ENCODE peak calls at places on chromosomes 13 and 19, in four cellular contexts. N is GM12865, I is IMR-90, X is AG09319. F is an unnamed sample.

GRCh38 chr13:20981370-20982095 is 79.0 kb upstream of the XPO4 start:
- DNase-seq in N (no peak), I (no peak), X (no peak), F (no peak)

GRCh38 chr13:92590503-92590908 is 636.1 kb upstream of the GPC6 start:
- DNase-seq in N (no peak), I (peak), X (no peak), F (no peak)

GRCh38 chr13:106117035-106117434 is 418.4 kb downstream of the EFNB2 start:
- DNase-seq in N (no peak), I (peak), X (peak), F (no peak)

GRCh38 chr13:98839826-98840769 is 87.6 kb upstream of the SLC15A1 start:
- DNase-seq in N (peak), I (peak), X (no peak), F (peak)

GRCh38 chr13:46561691-46562090 is 8.7 kb downstream of the LRCH1 start:
- DNase-seq in N (no peak), I (peak), X (no peak), F (no peak)

GRCh38 chr19:4896372-4896771 is 6.3 kb downstream of the ARRDC5 start:
- DNase-seq in N (no peak), I (peak), X (no peak), F (no peak)

GRCh38 chr19:7063764-7064418 is 5.4 kb upstream of the MBD3L3 start:
- DNase-seq in N (no peak), I (no peak), X (no peak), F (no peak)

GRCh38 chr13:105937451-105937850 is 598.0 kb downstream of the EFNB2 start:
- DNase-seq in N (no peak), I (peak), X (no peak), F (no peak)

GRCh38 chr13:107005577-107005976 is 437.6 kb upstream of the ARGLU1 start:
- DNase-seq in N (peak), I (no peak), X (no peak), F (no peak)

GRCh38 chr19:7742991-7743390 is 4.3 kb downstream of the CD209 start:
- DNase-seq in N (no peak), I (no peak), X (no peak), F (no peak)

GRCh38 chr13:112839347-112840105 is 129.5 kb upstream of the MCF2L start:
- DNase-seq in N (no peak), I (peak), X (peak), F (no peak)
- TF ChIP-seq CTCF in N (no peak), I (no peak), X (no peak), F (no peak)

DNA sequence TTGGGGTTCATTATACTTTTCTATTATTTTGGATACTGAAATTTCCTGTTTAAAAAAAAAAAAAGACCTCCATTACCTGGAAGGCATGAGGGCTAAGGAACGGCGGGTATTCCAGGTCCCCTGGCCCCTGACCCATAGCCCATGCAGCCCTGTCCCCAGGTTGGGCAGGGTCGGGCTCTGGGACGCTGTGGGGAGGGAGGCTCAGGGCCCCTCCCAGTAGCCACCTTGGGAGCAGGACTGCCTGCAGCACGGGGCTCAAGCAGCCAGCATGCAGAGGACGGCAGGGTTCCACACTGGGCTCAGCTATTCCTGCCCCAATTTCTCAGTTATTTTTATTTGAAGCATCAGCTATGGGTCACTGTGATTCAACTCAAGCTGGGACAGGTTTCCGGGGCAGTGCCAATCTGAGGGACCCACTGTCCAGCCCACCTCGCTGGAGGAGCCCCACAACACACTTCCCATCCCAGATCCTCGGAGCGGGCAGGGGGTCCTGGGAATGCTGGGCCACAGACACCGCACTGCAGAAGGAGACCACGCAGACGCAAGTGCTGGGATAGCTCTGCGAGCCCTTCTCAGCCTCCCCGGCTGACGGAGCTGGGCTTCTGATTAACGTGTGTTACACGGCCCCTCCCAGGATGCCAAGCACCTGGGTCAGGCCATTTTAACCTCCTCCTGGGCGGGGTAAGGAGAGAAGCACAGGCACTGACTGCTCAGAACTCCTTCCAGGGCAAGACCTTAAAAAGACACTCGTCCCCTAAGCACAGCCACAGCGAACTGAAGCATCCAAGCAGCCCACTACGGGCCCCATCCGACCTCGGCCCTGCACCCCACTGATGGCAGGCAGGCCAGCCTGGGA is 60.1 kb downstream of the PEPD start:
- DNase-seq in N (no peak), I (no peak), X (no peak), F (no peak)
- TF ChIP-seq CTCF in N (no peak), I (no peak), X (no peak), F (no peak)

GRCh38 chr19:30340724-30341595 is 31.2 kb upstream of the ZNF536 start:
- DNase-seq in N (no peak), I (no peak), X (no peak), F (no peak)

GRCh38 chr19:30345686-30346085 is 26.5 kb upstream of the ZNF536 start:
- DNase-seq in N (no peak), I (no peak), X (no peak), F (no peak)

GRCh38 chr19:30341646-30342201 is 30.5 kb upstream of the ZNF536 start:
- DNase-seq in N (no peak), I (no peak), X (no peak), F (no peak)

GRCh38 chr19:30342901-30343300 is 29.3 kb upstream of the ZNF536 start:
- DNase-seq in N (no peak), I (no peak), X (no peak), F (no peak)

GRCh38 chr19:30344446-30345425 is 27.4 kb upstream of the ZNF536 start:
- DNase-seq in N (no peak), I (no peak), X (no peak), F (no peak)
- TF ChIP-seq CTCF in N (no peak), I (no peak), X (no peak), F (no peak)

GRCh38 chr19:50794074-50794777 is 4.0 kb downstream of the ACP4 start:
- DNase-seq in N (peak), I (no peak), X (no peak), F (peak)
- TF ChIP-seq CTCF in N (peak), I (peak), X (no peak), F (peak)

DNA sequence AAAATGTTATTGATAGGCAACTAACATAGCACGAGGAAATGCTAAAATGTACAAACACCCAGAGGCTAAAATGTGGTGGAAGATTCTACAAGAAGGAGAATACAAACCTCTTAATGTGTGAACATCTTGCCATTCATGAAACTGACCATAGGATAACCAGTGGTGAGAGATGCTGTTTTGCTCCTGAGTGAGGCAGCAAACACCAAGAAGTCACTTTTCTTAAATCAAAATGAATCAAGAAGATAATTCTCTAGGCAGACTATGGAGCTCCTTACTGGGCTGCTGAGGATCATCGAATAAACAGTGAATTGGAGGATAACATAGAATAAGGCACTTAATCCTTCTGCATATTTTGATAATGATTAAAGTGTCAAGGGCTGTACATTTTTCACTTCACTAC is 375.4 kb upstream of the SLITRK6 start:
- DNase-seq in N (no peak), I (no peak), X (no peak), F (no peak)
- TF ChIP-seq CTCF in N (no peak), I (no peak), X (no peak), F (no peak)

GRCh38 chr13:97751477-97751876 is 202.0 kb upstream of the IPO5 start:
- DNase-seq in N (no peak), I (no peak), X (no peak), F (no peak)
- TF ChIP-seq CTCF in N (no peak), I (no peak), X (no peak), F (no peak)

GRCh38 chr13:36819064-36819810 is at the start of gene RFXAP:
- DNase-seq in N (peak), I (peak), X (peak), F (peak)
- TF ChIP-seq CTCF in N (peak), I (no peak), X (no peak), F (no peak)

GRCh38 chr19:13024958-13025653 is 29.8 kb downstream of the NFIX start:
- DNase-seq in N (no peak), I (no peak), X (no peak), F (no peak)
- TF ChIP-seq CTCF in N (no peak), I (no peak), X (no peak), F (no peak)

DNA sequence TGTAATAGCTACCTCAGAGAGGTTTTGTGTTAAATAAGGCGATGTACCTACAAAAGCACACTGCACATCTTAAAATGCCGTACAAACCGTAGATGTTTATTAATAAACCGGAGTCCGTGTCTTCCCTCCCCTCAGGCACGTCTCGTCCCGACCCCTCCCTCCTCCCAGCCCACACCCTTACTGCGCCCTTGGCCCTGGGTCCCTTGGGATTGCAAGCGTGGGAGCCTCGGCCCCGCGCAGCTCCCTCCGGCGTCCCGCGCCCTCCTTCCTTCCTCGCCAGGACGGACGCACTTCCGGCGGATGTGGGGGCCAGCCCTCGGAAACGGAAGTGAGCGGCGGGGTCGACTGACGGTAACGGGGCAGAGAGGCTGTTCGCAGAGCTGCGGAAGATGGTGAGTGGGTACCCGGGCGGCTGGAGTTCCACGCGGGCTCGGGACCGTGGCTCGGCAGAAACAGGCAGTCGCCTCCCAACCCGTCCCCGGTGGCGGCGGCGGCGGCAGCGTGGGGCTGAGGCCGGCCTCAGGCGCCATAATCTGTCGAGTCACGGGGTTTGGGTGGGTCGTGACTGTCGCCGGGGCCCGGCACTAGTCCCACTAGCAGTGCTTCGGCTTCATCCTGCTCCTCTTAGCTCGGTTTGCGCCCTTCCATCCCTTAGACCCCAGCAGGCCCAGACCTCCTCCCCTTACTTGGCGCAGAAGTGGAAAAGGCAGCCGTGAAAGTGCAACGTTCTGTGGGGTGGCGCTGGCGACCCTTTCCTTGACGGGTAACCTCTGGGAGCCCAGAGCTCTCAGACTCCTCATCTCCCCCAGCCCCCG is at the start of gene POMP:
- DNase-seq in N (peak), I (peak), X (peak), F (peak)
- TF ChIP-seq CTCF in N (no peak), I (no peak), X (no peak), F (no peak)

F was measured in GM20000.